ENCODE peak calls at places on chromosomes 5 and 9, in four cellular contexts. One of them, this sample, is unnamed.

GRCh38 chr9:87519415-87519989 is 21.8 kb downstream of the DAPK1 start:
- DNase-seq in adrenal gland: no peak
- DNase-seq in OCI-LY7: no peak
- DNase-seq in DND-41: no peak
- DNase-seq in this sample: no peak

GRCh38 chr5:124478139-124478737 is 268.2 kb downstream of the ZNF608 start:
- DNase-seq in DND-41: peak; percentile 9
- DNase-seq in OCI-LY7: no peak
- DNase-seq in adrenal gland: no peak
- DNase-seq in this sample: no peak

GRCh38 chr5:35061216-35061615 is 13.5 kb upstream of the AGXT2 start:
- DNase-seq in DND-41: no peak
- DNase-seq in adrenal gland: no peak
- DNase-seq in OCI-LY7: no peak
- DNase-seq in this sample: peak; percentile 22

GRCh38 chr9:132411091-132411508 is 1.1 kb downstream of the CFAP77 start:
- DNase-seq in DND-41: peak; percentile 60
- DNase-seq in adrenal gland: no peak
- DNase-seq in OCI-LY7: peak; percentile 85
- DNase-seq in this sample: no peak

GRCh38 chr5:75281716-75282465 is 45.2 kb upstream of the ANKRD31 start:
- DNase-seq in OCI-LY7: no peak
- DNase-seq in DND-41: no peak
- DNase-seq in adrenal gland: no peak
- DNase-seq in this sample: no peak

GRCh38 chr5:169826618-169827017 is 153.7 kb downstream of the INSYN2B start:
- DNase-seq in OCI-LY7: no peak
- DNase-seq in adrenal gland: no peak
- DNase-seq in DND-41: no peak
- DNase-seq in this sample: no peak

GRCh38 chr5:148259288-148259687 is 9.3 kb upstream of the SPINK13 start:
- DNase-seq in adrenal gland: no peak
- DNase-seq in DND-41: no peak
- DNase-seq in OCI-LY7: no peak
- DNase-seq in this sample: no peak

GRCh38 chr9:113563856-113564514 is 100.5 kb downstream of the RGS3 start:
- DNase-seq in OCI-LY7: no peak
- DNase-seq in adrenal gland: no peak
- DNase-seq in DND-41: no peak
- DNase-seq in this sample: no peak

GRCh38 chr9:3468407-3469205 is 57.2 kb downstream of the RFX3 start:
- DNase-seq in adrenal gland: no peak
- DNase-seq in DND-41: no peak
- DNase-seq in OCI-LY7: no peak
- DNase-seq in this sample: no peak

GRCh38 chr5:57172466-57172961 is 1.3 kb upstream of the GPBP1 start:
- DNase-seq in OCI-LY7: peak; percentile 56
- DNase-seq in adrenal gland: no peak
- DNase-seq in DND-41: peak; percentile 19
- DNase-seq in this sample: no peak

GRCh38 chr5:109945723-109946480 is 256.2 kb downstream of the MAN2A1 start:
- DNase-seq in OCI-LY7: no peak
- DNase-seq in DND-41: no peak
- DNase-seq in adrenal gland: no peak
- DNase-seq in this sample: no peak

GRCh38 chr5:28344803-28345433 is 1306.5 kb upstream of the CDH9 start:
- DNase-seq in OCI-LY7: peak; percentile 35
- DNase-seq in adrenal gland: no peak
- DNase-seq in DND-41: no peak
- DNase-seq in this sample: no peak

GRCh38 chr5:126694403-126694802 is 82.5 kb upstream of the LMNB1 start:
- DNase-seq in DND-41: no peak
- DNase-seq in OCI-LY7: no peak
- DNase-seq in adrenal gland: no peak
- DNase-seq in this sample: no peak

DNA sequence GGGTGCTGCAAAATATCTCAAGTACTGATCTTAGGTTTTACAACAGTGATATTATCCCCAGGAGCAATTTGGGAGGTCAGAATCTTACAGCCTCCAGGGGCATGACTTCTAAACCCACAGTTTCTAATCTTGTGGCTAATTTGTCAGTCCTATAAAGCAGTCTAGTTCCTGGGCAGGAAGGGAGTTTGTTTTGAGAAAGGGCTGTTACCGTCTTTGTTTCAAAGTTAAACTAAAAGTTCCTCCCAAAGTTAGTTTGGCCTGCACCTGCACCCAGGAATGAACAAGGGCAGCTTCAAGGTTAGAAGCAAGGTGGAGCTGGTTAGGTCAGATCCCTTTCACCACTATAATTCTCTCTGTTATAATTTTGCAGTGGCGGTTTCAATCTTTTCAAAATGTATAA is 81.7 kb downstream of the SFXN1 start:
- DNase-seq in OCI-LY7: no peak
- DNase-seq in adrenal gland: no peak
- DNase-seq in DND-41: no peak
- DNase-seq in this sample: no peak
- H3K36me3 ChIP-seq in OCI-LY7: no peaks in the 10 kb centered on the region
- H3K36me3 ChIP-seq in adrenal gland: no peaks in the 10 kb centered on the region
- H3K36me3 ChIP-seq in DND-41: no peaks in the 10 kb centered on the region
- H3K36me3 ChIP-seq in this sample: no peaks in the 10 kb centered on the region

DNA sequence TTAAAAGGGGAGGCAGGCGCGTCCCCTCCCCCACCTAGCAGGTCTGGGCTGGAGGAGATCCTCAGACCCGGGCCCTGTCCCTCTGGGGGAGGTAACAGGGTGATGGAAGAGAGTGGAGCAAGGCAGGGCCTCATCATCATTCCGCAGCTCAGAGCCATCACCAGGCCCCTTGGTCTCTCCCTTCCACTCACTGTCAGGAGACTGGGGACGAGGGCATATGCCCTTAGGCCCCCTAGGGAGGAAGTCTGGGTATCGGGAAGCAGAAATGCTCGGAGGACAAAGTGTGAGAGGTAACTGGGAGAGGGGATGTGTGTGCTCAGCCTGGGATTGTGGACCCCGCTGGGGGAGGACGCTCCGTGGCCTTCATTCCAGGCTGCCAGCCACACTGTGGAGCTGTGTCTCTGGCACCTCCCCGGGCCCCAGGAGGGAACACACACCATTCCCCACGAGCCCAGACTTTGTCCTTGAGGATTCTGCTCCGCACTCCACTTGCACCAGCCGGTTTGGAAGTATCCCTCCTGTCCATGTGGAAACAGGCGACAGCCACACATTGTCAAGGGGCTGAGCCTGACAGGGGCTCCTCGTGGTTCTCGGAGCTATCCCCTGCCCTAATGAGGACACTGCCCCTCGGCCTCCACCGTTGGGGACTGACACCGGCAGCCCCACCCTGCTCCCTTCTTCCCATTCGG is 824 bp downstream of the REEP2 start:
- DNase-seq in DND-41: no peak
- DNase-seq in adrenal gland: no peak
- DNase-seq in OCI-LY7: no peak
- DNase-seq in this sample: no peak
- H3K27ac ChIP-seq in DND-41: peak overlapping the region; percentile 34
- H3K27ac ChIP-seq in adrenal gland: peak overlapping the region; percentile 11
- H3K27ac ChIP-seq in OCI-LY7: no peak overlapping the region
- H3K27ac ChIP-seq in this sample: peak overlapping the region; percentile 61

GRCh38 chr5:64209353-64209752 is 43.7 kb downstream of the RNF180 start:
- DNase-seq in adrenal gland: no peak
- DNase-seq in DND-41: no peak
- DNase-seq in OCI-LY7: no peak
- DNase-seq in this sample: no peak

GRCh38 chr5:64210866-64211265 is 45.2 kb downstream of the RNF180 start:
- DNase-seq in adrenal gland: peak; percentile 34
- DNase-seq in DND-41: no peak
- DNase-seq in OCI-LY7: no peak
- DNase-seq in this sample: no peak

GRCh38 chr5:64213568-64213967 is 47.9 kb downstream of the RNF180 start:
- DNase-seq in DND-41: no peak
- DNase-seq in OCI-LY7: no peak
- DNase-seq in adrenal gland: no peak
- DNase-seq in this sample: no peak

GRCh38 chr5:64214152-64214551 is 48.5 kb downstream of the RNF180 start:
- DNase-seq in OCI-LY7: no peak
- DNase-seq in adrenal gland: no peak
- DNase-seq in DND-41: no peak
- DNase-seq in this sample: no peak
- H3K4me3 ChIP-seq in OCI-LY7: no peak overlapping the region
- H3K4me3 ChIP-seq in adrenal gland: no peak overlapping the region
- H3K4me3 ChIP-seq in DND-41: no peak overlapping the region
- H3K4me3 ChIP-seq in this sample: no peak overlapping the region

GRCh38 chr5:141519605-141520288 is 30.9 kb downstream of the PCDHGC5 start:
- DNase-seq in adrenal gland: no peak
- DNase-seq in DND-41: no peak
- DNase-seq in OCI-LY7: no peak
- DNase-seq in this sample: no peak
- H3K36me3 ChIP-seq in adrenal gland: peaks cover 24% of the 10 kb centered on the region
- H3K36me3 ChIP-seq in DND-41: peaks cover 99% of the 10 kb centered on the region
- H3K36me3 ChIP-seq in OCI-LY7: peaks cover 97% of the 10 kb centered on the region
- H3K36me3 ChIP-seq in this sample: no peaks in the 10 kb centered on the region